ENCODE peak calls at places on chromosomes 5 and 9, in five cellular contexts. One of them, this sample, is unnamed.

GRCh38 chr5:100901851-100902341 is 1.2 kb downstream of the ST8SIA4 start:
- DNase-seq in neuronal stem cell: peak; percentile 26
- DNase-seq in H9: no peak
- DNase-seq in IMR-90: no peak
- DNase-seq in H1: no peak
- DNase-seq in this sample: peak; percentile 59

GRCh38 chr5:94028001-94028400 is 286.6 kb upstream of the POU5F2 start:
- DNase-seq in neuronal stem cell: no peak
- DNase-seq in H1: no peak
- DNase-seq in IMR-90: peak; percentile 4
- DNase-seq in H9: no peak
- DNase-seq in this sample: peak; percentile 8

GRCh38 chr5:60541980-60542379 is 158.0 kb downstream of the DEPDC1B start:
- DNase-seq in neuronal stem cell: no peak
- DNase-seq in H1: no peak
- DNase-seq in H9: no peak
- DNase-seq in IMR-90: peak; percentile 50
- DNase-seq in this sample: peak; percentile 38

GRCh38 chr9:33676746-33677505 is 118.4 kb upstream of the PRSS3 start:
- DNase-seq in IMR-90: peak; percentile 13
- DNase-seq in H9: peak; percentile 63
- DNase-seq in neuronal stem cell: peak; percentile 45
- DNase-seq in H1: peak; percentile 74
- DNase-seq in this sample: no peak

GRCh38 chr5:107615173-107615856 is 55.4 kb downstream of the EFNA5 start:
- DNase-seq in H1: no peak
- DNase-seq in neuronal stem cell: no peak
- DNase-seq in H9: no peak
- DNase-seq in IMR-90: no peak
- DNase-seq in this sample: no peak

GRCh38 chr5:153546566-153546965 is 56.1 kb downstream of the GRIA1 start:
- DNase-seq in neuronal stem cell: no peak
- DNase-seq in H1: no peak
- DNase-seq in H9: no peak
- DNase-seq in IMR-90: no peak
- DNase-seq in this sample: no peak

GRCh38 chr9:132210472-132211145 is 48.8 kb downstream of the NTNG2 start:
- DNase-seq in H1: no peak
- DNase-seq in neuronal stem cell: no peak
- DNase-seq in IMR-90: peak; percentile 94
- DNase-seq in H9: no peak
- DNase-seq in this sample: no peak

GRCh38 chr9:86816366-86816765 is 130.9 kb downstream of the GAS1 start:
- DNase-seq in neuronal stem cell: no peak
- DNase-seq in H9: no peak
- DNase-seq in IMR-90: no peak
- DNase-seq in H1: no peak
- DNase-seq in this sample: no peak

GRCh38 chr9:131312822-131313770 is 23.6 kb downstream of the PLPP7 start:
- DNase-seq in IMR-90: no peak
- DNase-seq in neuronal stem cell: no peak
- DNase-seq in H9: no peak
- DNase-seq in H1: no peak
- DNase-seq in this sample: peak; percentile 97

GRCh38 chr9:77215874-77216273 is 38.5 kb downstream of the VPS13A start:
- DNase-seq in IMR-90: peak; percentile 55
- DNase-seq in H9: no peak
- DNase-seq in H1: no peak
- DNase-seq in neuronal stem cell: no peak
- DNase-seq in this sample: no peak

GRCh38 chr5:147046226-147046625 is 167.7 kb upstream of the PPP2R2B start:
- DNase-seq in IMR-90: no peak
- DNase-seq in neuronal stem cell: no peak
- DNase-seq in H1: no peak
- DNase-seq in H9: no peak
- DNase-seq in this sample: no peak

GRCh38 chr5:154850255-154851062 is at the start of gene FAXDC2:
- DNase-seq in neuronal stem cell: peak; percentile 49
- DNase-seq in IMR-90: peak; percentile 88
- DNase-seq in H1: peak; percentile 68
- DNase-seq in H9: peak; percentile 81
- DNase-seq in this sample: no peak

GRCh38 chr9:137670391-137671195 is 51.8 kb downstream of the EHMT1 start:
- DNase-seq in H1: peak; percentile 69
- DNase-seq in IMR-90: no peak
- DNase-seq in neuronal stem cell: peak; percentile 56
- DNase-seq in H9: peak; percentile 61
- DNase-seq in this sample: no peak

GRCh38 chr5:8730194-8730593 is 815.7 kb downstream of the SEMA5A start:
- DNase-seq in neuronal stem cell: no peak
- DNase-seq in H9: no peak
- DNase-seq in IMR-90: peak; percentile 75
- DNase-seq in H1: no peak
- DNase-seq in this sample: no peak

GRCh38 chr5:8726383-8727036 is 819.4 kb downstream of the SEMA5A start:
- DNase-seq in neuronal stem cell: no peak
- DNase-seq in H1: no peak
- DNase-seq in IMR-90: no peak
- DNase-seq in H9: peak; percentile 36
- DNase-seq in this sample: peak; percentile 7

GRCh38 chr5:8729437-8729836 is 816.4 kb downstream of the SEMA5A start:
- DNase-seq in IMR-90: peak; percentile 68
- DNase-seq in neuronal stem cell: no peak
- DNase-seq in H1: no peak
- DNase-seq in H9: no peak
- DNase-seq in this sample: no peak
- H2AFZ ChIP-seq in IMR-90: no peak overlapping the region
- H2AFZ ChIP-seq in neuronal stem cell: no peak overlapping the region
- H2AFZ ChIP-seq in H1: no peak overlapping the region
- H2AFZ ChIP-seq in H9: no peak overlapping the region
- H2AFZ ChIP-seq in this sample: no peak overlapping the region

GRCh38 chr9:127961613-127962150 is 19.1 kb downstream of the EEIG1 start:
- DNase-seq in H1: no peak
- DNase-seq in IMR-90: no peak
- DNase-seq in H9: no peak
- DNase-seq in neuronal stem cell: no peak
- DNase-seq in this sample: no peak
- H2BK120ac ChIP-seq in H1: no peak overlapping the region
- H2BK120ac ChIP-seq in IMR-90: no peak overlapping the region
- H2BK120ac ChIP-seq in H9: no peak overlapping the region
- H2BK120ac ChIP-seq in neuronal stem cell: no peak overlapping the region
- H2BK120ac ChIP-seq in this sample: no peak overlapping the region

DNA sequence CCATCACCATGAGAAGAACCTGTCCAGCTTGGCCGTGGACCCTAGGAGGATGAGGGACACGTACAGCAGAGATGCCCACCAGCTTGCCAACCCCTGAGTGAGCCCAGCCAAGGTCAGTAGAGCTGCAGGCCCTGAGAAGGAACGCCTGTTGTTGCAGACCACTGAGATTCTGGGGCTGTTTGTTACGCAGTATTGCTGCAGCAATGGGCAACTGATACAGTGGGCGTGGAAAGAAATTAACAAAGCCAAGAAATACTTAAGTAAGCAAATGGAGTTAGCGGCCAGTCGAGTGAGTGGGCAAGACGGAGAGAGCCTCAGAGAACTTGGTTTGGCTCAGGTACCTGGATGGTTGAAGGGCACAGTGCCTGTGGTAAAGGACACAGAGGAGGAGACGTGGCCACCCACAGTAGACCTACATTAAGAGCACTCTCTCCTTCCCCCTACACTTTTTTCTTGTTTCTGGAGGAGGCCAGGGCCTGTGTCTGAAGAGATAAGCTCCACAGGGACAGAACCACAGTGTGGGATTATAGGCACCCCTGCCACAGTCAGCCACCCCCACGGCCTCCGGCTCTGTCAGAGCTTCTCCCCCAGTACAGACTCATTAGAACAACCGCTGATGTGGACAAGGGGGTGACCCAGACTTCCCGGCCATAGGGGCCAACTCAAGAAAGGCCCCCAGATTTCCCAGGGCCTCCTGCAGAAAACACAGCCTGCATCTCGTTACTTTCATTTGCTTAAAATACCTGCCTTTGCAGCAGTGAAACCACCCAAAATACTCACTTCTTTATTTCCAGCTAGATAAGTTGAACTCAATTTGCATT is 40.1 kb upstream of the GRHPR start:
- DNase-seq in H9: no peak
- DNase-seq in IMR-90: no peak
- DNase-seq in neuronal stem cell: no peak
- DNase-seq in H1: no peak
- DNase-seq in this sample: no peak
- H2AFZ ChIP-seq in H9: no peak overlapping the region
- H2AFZ ChIP-seq in IMR-90: no peak overlapping the region
- H2AFZ ChIP-seq in neuronal stem cell: no peak overlapping the region
- H2AFZ ChIP-seq in H1: no peak overlapping the region
- H2AFZ ChIP-seq in this sample: no peak overlapping the region

GRCh38 chr9:38212016-38212415 is 143.0 kb upstream of the SHB start:
- DNase-seq in neuronal stem cell: no peak
- DNase-seq in H1: peak; percentile 4
- DNase-seq in H9: no peak
- DNase-seq in IMR-90: no peak
- DNase-seq in this sample: no peak

GRCh38 chr9:38213591-38213990 is 144.6 kb upstream of the SHB start:
- DNase-seq in IMR-90: no peak
- DNase-seq in H1: no peak
- DNase-seq in neuronal stem cell: no peak
- DNase-seq in H9: no peak
- DNase-seq in this sample: no peak

GRCh38 chr9:38216572-38216971 is 147.5 kb upstream of the SHB start:
- DNase-seq in neuronal stem cell: no peak
- DNase-seq in H1: no peak
- DNase-seq in H9: no peak
- DNase-seq in IMR-90: no peak
- DNase-seq in this sample: no peak

GRCh38 chr9:38215465-38215864 is 146.4 kb upstream of the SHB start:
- DNase-seq in neuronal stem cell: no peak
- DNase-seq in H9: no peak
- DNase-seq in H1: no peak
- DNase-seq in IMR-90: no peak
- DNase-seq in this sample: no peak

DNA sequence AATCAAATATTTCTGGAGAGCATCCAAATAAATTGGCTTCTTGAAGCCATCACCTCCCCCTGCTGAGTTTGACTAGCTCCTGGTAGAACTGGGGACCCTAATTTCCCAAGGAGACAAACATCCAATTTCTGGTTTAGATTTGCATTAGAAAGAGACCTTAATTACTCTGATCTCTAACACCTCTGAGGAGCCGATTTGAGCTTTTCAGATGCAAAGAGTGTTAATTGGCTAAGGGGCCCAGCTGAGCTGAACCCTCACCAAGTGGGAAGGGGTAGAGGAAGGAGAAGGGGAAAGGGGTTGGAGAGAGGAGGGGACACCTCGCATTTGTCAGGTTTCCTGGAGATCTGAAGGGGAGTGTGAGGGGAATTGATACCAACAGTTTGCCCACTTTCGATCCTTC is 145.4 kb upstream of the SHB start:
- DNase-seq in H1: peak; percentile 62
- DNase-seq in H9: peak; percentile 74
- DNase-seq in neuronal stem cell: no peak
- DNase-seq in IMR-90: no peak
- DNase-seq in this sample: no peak
- H2BK120ac ChIP-seq in H1: no peak overlapping the region
- H2BK120ac ChIP-seq in H9: no peak overlapping the region
- H2BK120ac ChIP-seq in neuronal stem cell: no peak overlapping the region
- H2BK120ac ChIP-seq in IMR-90: no peak overlapping the region
- H2BK120ac ChIP-seq in this sample: no peak overlapping the region

DNA sequence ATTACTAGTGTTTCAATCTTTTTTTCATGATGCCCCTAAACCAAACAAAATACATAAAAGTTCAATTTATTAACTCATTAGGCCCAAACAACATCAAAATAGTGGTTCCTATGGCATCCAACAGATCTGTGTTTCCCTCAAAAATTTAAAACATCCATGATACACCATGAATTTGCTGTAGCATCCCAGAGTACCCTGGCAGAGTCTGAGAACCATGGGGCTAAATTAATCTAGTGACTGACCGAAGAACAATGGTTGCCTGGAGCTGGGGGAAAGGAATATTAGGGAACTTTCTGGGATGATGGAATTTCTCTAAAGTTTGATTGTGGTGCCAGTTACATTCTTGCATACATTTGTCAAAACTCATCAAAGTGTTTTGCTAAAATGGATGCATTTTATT is 79.5 kb upstream of the TRIO start:
- DNase-seq in neuronal stem cell: no peak
- DNase-seq in H9: no peak
- DNase-seq in IMR-90: no peak
- DNase-seq in H1: no peak
- DNase-seq in this sample: no peak
- H2AFZ ChIP-seq in neuronal stem cell: no peak overlapping the region
- H2AFZ ChIP-seq in H9: no peak overlapping the region
- H2AFZ ChIP-seq in IMR-90: no peak overlapping the region
- H2AFZ ChIP-seq in H1: no peak overlapping the region
- H2AFZ ChIP-seq in this sample: no peak overlapping the region

GRCh38 chr9:88784960-88785359 is 206.3 kb upstream of the S1PR3 start:
- DNase-seq in H9: no peak
- DNase-seq in IMR-90: no peak
- DNase-seq in neuronal stem cell: no peak
- DNase-seq in H1: no peak
- DNase-seq in this sample: no peak

GRCh38 chr9:88777498-88778312 is 213.6 kb upstream of the S1PR3 start:
- DNase-seq in IMR-90: peak; percentile 60
- DNase-seq in neuronal stem cell: no peak
- DNase-seq in H9: no peak
- DNase-seq in H1: peak; percentile 34
- DNase-seq in this sample: no peak

GRCh38 chr9:88783613-88784230 is 207.5 kb upstream of the S1PR3 start:
- DNase-seq in H1: peak; percentile 24
- DNase-seq in H9: no peak
- DNase-seq in IMR-90: no peak
- DNase-seq in neuronal stem cell: no peak
- DNase-seq in this sample: no peak

GRCh38 chr9:88782931-88783451 is 208.3 kb upstream of the S1PR3 start:
- DNase-seq in IMR-90: peak; percentile 48
- DNase-seq in H1: no peak
- DNase-seq in neuronal stem cell: peak; percentile 82
- DNase-seq in H9: no peak
- DNase-seq in this sample: no peak

GRCh38 chr9:88781500-88782391 is 209.5 kb upstream of the S1PR3 start:
- DNase-seq in H1: no peak
- DNase-seq in neuronal stem cell: no peak
- DNase-seq in IMR-90: peak; percentile 74
- DNase-seq in H9: peak; percentile 56
- DNase-seq in this sample: peak; percentile 17
- H2BK120ac ChIP-seq in H1: no peak overlapping the region
- H2BK120ac ChIP-seq in neuronal stem cell: no peak overlapping the region
- H2BK120ac ChIP-seq in IMR-90: peak overlapping the region; percentile 91
- H2BK120ac ChIP-seq in H9: no peak overlapping the region
- H2BK120ac ChIP-seq in this sample: peak overlapping the region; percentile 56

DNA sequence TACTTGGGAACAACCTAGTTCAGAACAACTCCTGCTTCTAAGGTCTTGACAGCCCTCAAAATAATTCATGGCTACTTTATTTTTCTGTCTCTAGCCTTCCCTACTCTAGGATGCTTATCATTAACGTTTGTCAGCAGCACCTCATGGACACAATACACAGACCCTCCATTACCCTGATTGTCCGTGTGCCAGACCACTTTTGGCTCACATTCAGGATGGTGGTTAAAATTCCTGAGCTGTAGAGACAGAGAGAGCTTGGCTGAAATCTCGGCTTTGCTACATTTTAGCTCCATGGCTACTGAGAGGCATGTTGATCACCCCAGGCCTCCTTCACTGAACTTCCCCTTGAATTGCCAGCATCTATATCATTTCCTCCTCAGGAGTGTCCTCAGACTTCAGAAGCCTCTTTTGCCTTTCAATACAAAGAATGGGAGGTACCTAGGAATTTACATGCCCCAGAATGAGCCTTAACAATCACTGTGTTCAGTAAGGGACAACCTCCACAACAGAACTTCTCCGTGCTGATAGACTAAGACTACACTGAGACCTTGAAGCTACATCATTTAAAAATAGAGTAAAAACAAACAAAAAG is 104.7 kb upstream of the ISL1 start:
- DNase-seq in H1: no peak
- DNase-seq in H9: no peak
- DNase-seq in IMR-90: no peak
- DNase-seq in neuronal stem cell: no peak
- DNase-seq in this sample: no peak
- H2AFZ ChIP-seq in H1: peak overlapping the region; percentile 60
- H2AFZ ChIP-seq in H9: peak overlapping the region; percentile 59
- H2AFZ ChIP-seq in IMR-90: no peak overlapping the region
- H2AFZ ChIP-seq in neuronal stem cell: no peak overlapping the region
- H2AFZ ChIP-seq in this sample: no peak overlapping the region

This sample was measured in trophoblast cell.